ENCODE peak calls at places on chromosomes 16 and 17, in six cellular contexts. F, Y, W, D, J and K are unnamed samples.

GRCh38 chr17:50927287-50927686 is 61.1 kb upstream of the TOB1 start:
- DNase-seq in F (no peak), Y (no peak), W (no peak), D (no peak), J (no peak), K (no peak)

GRCh38 chr17:27475981-27476895 is 20.0 kb downstream of the KSR1 start:
- DNase-seq in F (no peak), Y (no peak), W (no peak), D (no peak), J (no peak), K (no peak)

GRCh38 chr17:59756236-59756818 is 48.9 kb downstream of the VMP1 start:
- DNase-seq in F (no peak), Y (no peak), W (no peak), D (no peak), J (no peak), K (no peak)

GRCh38 chr16:64657316-64658011 is 464.4 kb downstream of the CDH11 start:
- DNase-seq in F (no peak), Y (no peak), W (no peak), D (no peak), J (no peak), K (no peak)

GRCh38 chr17:33342025-33342424 is 48.9 kb upstream of the ASIC2 start:
- DNase-seq in F (no peak), Y (no peak), W (no peak), D (no peak), J (no peak), K (no peak)

GRCh38 chr16:26963109-26963508 is 103.6 kb upstream of the C16orf82 start:
- DNase-seq in F (no peak), Y (peak), W (no peak), D (no peak), J (peak), K (peak)

GRCh38 chr16:50103764-50104163 is 38.0 kb downstream of the HEATR3 start:
- DNase-seq in F (no peak), Y (no peak), W (no peak), D (no peak), J (no peak), K (no peak)

GRCh38 chr16:84553873-84554399 is 49.5 kb upstream of the MEAK7 start:
- DNase-seq in F (peak), Y (no peak), W (no peak), D (no peak), J (no peak), K (no peak)

GRCh38 chr16:59698341-59698979 is 964.3 kb upstream of the GOT2 start:
- DNase-seq in F (no peak), Y (no peak), W (no peak), D (no peak), J (no peak), K (no peak)

GRCh38 chr16:77212736-77213541 is 13.7 kb downstream of the SYCE1L start:
- DNase-seq in F (peak), Y (no peak), W (no peak), D (peak), J (peak), K (peak)

GRCh38 chr16:72848759-72849664 is 198.9 kb downstream of the ZFHX3 start:
- DNase-seq in F (no peak), Y (peak), W (no peak), D (peak), J (no peak), K (peak)

GRCh38 chr17:33523577-33523981 is 230.5 kb upstream of the ASIC2 start:
- DNase-seq in F (no peak), Y (no peak), W (no peak), D (peak), J (no peak), K (peak)

GRCh38 chr16:79850348-79850747 is 249.8 kb upstream of the MAF start:
- DNase-seq in F (no peak), Y (no peak), W (no peak), D (peak), J (no peak), K (no peak)

GRCh38 chr16:87621550-87621829 is 19.2 kb downstream of the JPH3 start:
- DNase-seq in F (no peak), Y (no peak), W (no peak), D (no peak), J (no peak), K (no peak)

GRCh38 chr17:50931003-50931878 is 65.1 kb upstream of the TOB1 start:
- DNase-seq in F (peak), Y (peak), W (no peak), D (peak), J (no peak), K (peak)

GRCh38 chr16:54277845-54278703 is 8.5 kb downstream of the IRX3 start:
- DNase-seq in F (no peak), Y (no peak), W (no peak), D (no peak), J (no peak), K (no peak)

GRCh38 chr16:69851491-69852240 is 89.5 kb downstream of the WWP2 start:
- DNase-seq in F (no peak), Y (no peak), W (no peak), D (no peak), J (no peak), K (no peak)

GRCh38 chr16:15493416-15494181 is 59.2 kb downstream of the BMERB1 start:
- DNase-seq in F (no peak), Y (no peak), W (no peak), D (peak), J (no peak), K (no peak)

GRCh38 chr17:47324224-47325020 is 667 bp downstream of the EFCAB13 start:
- DNase-seq in F (peak), Y (no peak), W (peak), D (peak), J (peak), K (peak)

GRCh38 chr17:21125862-21126261 is 902 bp upstream of the DHRS7B start:
- DNase-seq in F (peak), Y (no peak), W (no peak), D (no peak), J (no peak), K (no peak)

GRCh38 chr17:75832652-75833400 is 11.4 kb downstream of the UNC13D start:
- DNase-seq in F (peak), Y (no peak), W (no peak), D (no peak), J (no peak), K (no peak)
- TF ChIP-seq POLR2A in F (no peak), Y (no peak), W (peak), D (no peak), J (no peak), K (no peak)

GRCh38 chr17:6166492-6167179 is 96.5 kb downstream of the WSCD1 start:
- DNase-seq in F (no peak), Y (no peak), W (no peak), D (no peak), J (no peak), K (no peak)
- TF ChIP-seq POLR2A in F (no peak), Y (no peak), W (no peak), D (no peak), J (no peak), K (no peak)

GRCh38 chr17:75153854-75154194 is 488 bp downstream of the JPT1 start:
- DNase-seq in F (peak), Y (no peak), W (no peak), D (peak), J (no peak), K (peak)

GRCh38 chr17:75152971-75153853 is 1.1 kb downstream of the JPT1 start:
- DNase-seq in F (peak), Y (no peak), W (no peak), D (no peak), J (no peak), K (peak)

GRCh38 chr17:75152523-75152922 is 1.8 kb downstream of the JPT1 start:
- DNase-seq in F (no peak), Y (no peak), W (no peak), D (no peak), J (no peak), K (no peak)

GRCh38 chr17:75155191-75155601 is 884 bp upstream of the JPT1 start:
- DNase-seq in F (no peak), Y (no peak), W (no peak), D (no peak), J (no peak), K (no peak)

DNA sequence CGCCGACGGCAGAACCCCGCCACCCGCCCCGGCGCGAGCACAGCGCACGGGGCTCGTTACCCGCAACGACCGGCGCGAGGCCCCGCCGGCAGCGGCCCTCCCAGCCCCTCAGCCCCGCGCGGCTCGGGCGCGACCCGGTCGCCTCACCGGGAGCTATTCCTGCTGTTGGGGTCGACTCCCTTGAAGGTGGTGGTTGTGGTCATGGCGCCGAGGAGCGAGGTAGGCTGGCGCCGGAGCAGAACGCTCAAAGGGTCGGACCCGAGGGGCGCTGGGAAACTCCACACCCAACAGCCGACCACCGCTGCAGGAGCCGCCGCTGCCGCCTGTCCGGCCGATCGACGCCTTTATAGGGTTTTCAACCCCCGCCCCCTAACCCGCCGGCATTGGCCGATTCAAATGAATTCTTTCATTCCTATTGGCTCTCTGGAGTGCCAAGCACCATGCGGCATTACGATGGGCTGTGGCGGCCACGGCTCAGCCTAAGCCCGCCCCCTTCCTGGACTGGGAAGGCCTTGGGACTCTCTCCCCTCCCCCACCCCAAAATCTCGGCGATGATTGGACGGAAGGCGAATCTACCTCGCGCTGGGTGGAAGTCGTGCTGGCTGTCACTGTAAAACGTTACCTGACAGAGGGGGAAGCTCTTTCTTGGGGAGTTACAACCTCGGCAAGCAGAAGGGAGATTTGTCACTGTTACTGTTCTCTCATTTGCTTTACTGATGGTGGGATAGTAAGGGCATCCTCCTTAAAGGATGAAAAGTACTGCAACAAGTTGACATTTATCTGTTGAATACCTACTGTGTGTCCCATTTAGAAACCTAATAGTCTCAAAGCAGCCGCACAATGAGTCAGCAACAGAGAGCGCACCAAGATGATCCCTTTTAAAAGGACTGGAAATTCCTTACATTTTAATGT is at the start of gene JPT1:
- DNase-seq in F (peak), Y (peak), W (peak), D (peak), J (peak), K (peak)
- TF ChIP-seq POLR2A in F (peak), Y (peak), W (peak), D (peak), J (peak), K (peak)

GRCh38 chr16:4371481-4372314 is at the start of gene VASN:
- DNase-seq in F (peak), Y (peak), W (no peak), D (peak), J (peak), K (peak)
- TF ChIP-seq POLR2A in F (no peak), Y (peak), W (peak), D (peak), J (no peak), K (peak)

DNA sequence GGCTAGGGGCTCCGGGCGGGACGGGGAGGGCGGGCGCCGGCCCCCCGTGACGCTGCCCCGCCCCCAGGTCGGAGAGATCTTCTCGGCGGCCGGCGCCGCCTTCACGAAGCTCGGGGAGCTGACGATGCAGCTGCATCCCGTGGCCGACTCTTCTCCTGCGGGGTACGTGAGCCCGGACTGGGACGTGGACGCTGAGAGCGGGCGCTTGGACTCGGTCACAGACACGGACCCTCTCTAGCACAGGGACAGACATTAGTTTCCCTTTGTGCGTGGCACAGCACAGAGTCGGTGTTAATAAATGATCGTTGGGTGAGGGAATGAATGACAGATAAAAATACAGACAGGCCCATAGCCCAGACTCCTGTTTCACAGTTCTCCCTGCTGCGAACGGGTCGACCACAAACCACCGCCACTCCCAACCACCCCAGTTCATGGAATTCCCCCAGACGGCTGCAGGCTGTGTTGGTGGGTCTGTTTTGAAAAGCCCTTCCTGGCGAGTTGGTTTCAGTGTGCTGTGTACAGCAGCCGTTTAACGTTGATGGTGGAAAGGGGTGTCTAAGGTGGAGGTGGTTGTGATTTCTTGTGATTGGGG is 2.7 kb downstream of the RNASEK start:
- DNase-seq in F (peak), Y (peak), W (peak), D (no peak), J (no peak), K (no peak)
- TF ChIP-seq POLR2A in F (peak), Y (peak), W (peak), D (peak), J (peak), K (peak)

DNA sequence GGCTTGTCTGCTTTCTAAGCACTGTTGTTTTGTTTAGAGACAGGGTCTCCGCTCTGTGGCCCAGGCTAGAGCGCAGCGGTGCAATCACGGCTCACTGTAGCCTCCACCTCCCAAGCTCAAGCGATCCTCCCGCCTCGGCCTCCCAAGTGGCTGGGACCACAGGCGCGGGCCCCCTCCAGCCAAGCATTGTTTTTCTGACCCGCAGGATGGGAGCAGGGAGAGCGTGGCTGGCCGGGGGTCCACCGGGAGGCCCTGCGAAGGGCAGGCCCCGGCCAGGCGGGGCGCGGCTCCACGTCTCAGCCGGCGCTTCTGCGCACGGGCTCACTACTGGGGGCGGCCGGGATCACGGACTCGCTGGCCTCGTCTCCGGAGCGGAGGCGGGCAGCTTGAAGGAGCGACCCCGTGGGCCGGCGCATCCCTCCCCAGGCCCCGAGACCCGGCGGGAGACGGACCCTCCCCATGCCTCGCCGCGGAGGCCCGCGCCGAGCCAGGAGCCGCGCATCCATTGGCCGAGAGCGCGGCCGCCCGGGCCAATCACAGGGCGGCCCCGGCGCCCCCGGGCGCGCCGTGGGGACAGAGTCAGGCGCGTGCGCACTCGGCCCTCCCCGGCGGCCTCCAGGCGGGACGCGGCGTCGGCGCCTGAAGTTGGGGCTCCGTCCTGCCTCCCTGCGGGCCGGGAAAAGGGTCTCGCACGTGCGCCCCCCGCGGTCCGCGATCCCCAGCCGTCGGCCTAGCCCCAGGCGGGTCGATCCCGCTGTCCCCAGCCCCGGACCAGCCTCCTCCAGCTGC is 24.9 kb downstream of the ACTG1 start:
- DNase-seq in F (peak), Y (peak), W (no peak), D (peak), J (peak), K (peak)
- TF ChIP-seq POLR2A in F (peak), Y (peak), W (peak), D (peak), J (peak), K (no peak)

DNA sequence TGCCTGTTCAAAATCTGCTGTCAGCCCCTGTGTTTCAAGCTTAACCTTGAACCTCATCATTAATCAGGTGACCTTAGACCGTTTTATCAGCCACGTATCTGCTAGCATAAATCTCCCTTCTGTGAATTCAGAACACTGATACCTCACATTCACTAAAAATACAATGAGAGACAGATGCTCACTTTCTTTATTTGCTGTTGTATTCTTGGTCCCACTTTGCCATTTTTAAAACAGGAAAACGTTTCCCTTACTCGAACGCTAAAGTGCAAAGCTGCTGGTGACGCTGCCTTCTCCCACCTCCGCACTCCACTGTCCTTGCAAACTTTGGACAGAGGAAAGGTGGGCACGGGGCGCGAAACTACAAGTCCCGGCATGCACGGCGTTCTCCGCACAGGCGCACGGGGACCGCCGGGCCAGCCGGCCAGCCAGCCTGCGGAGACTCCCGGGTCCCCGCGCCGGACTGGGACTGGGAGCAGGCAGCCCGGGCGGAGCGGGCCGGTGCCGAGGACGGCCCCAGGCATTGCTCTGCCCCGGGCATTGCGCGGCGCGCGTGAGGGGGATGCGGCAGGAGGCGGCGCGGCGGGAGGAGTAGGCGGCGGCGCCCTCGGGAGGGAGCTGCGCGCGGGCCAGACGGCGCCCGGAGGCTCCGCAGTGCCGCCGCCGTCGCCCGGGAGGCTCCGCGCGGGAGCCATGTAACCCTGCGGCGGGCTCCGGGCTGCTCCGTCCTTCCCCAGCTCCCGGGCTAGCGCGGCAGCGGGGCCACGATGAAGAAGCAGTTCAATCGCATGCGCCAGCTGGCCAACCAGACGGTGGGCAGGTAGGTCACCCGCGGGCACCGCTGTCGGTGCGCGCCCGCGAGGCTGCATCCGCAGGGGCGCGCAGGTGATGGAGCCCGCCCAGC is at the start of gene ARHGAP44:
- DNase-seq in F (peak), Y (no peak), W (no peak), D (peak), J (peak), K (peak)
- TF ChIP-seq POLR2A in F (peak), Y (no peak), W (peak), D (peak), J (no peak), K (no peak)

DNA sequence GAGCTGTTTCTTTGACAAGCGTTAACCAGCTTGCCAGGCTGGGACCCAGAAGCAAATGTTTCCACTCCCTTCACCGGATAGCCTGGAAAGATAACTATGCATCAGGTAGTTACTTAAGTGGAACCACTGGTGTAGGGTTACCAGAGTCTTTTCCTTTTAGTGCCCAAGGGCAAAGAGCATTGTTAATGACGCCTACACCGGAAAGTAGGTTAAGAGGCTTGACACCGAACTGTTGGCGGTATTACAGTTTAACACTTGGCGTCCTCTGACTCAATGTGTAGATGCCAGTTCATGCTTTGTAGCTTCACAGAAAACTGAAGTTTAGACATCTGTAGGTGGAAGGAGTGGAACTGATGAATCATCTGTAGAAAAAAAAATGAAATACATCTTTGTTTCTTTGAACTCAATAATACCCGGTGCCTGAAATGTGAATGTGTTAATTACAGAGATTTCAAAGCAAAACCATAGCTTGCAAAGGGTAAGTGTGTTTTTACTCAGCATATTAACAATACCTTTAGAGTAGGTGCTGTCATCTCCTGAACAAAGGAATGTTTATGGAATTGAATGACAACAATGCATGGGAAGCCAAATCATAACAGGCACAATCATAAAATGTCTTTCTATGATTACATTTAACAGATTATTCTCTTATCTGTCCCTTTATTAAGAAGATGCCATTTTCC is 426.7 kb upstream of the SALL1 start:
- DNase-seq in F (no peak), Y (no peak), W (peak), D (no peak), J (no peak), K (no peak)
- TF ChIP-seq POLR2A in F (no peak), Y (no peak), W (no peak), D (no peak), J (no peak), K (no peak)